ENCODE peak calls at places on chromosomes 13 and 19, in four cellular contexts. W is WTC11, J is K562, P is HepG2. A is an unnamed sample.

GRCh38 chr13:41263261-41263971 is at the start of gene MTRF1:
- DNase-seq in P (peak; percentile 69), W (peak; percentile 67), J (peak; percentile 82), A (peak; percentile 86)

GRCh38 chr13:91701975-91702374 is 303.6 kb downstream of the GPC5 start:
- DNase-seq in J (no peak), P (no peak), W (no peak), A (no peak)

GRCh38 chr13:44151474-44151873 is 222.2 kb upstream of the SERP2 start:
- DNase-seq in P (no peak), W (no peak), J (no peak), A (no peak)

GRCh38 chr13:76886005-76886291 is 257 bp downstream of the KCTD12 start:
- DNase-seq in P (no peak), J (no peak), W (no peak), A (no peak)

GRCh38 chr19:12481781-12482504 is 2.7 kb downstream of the ZNF709 start:
- DNase-seq in P (peak; percentile 38), J (no peak), W (no peak), A (no peak)

GRCh38 chr13:85313761-85314503 is 485.3 kb downstream of the SLITRK6 start:
- DNase-seq in J (no peak), W (no peak), P (no peak), A (peak; percentile 24)

GRCh38 chr13:44040754-44041100 is 161.0 kb downstream of the LACC1 start:
- DNase-seq in J (no peak), P (no peak), W (no peak), A (no peak)

GRCh38 chr13:27379694-27380596 is 44.5 kb upstream of the GTF3A start:
- DNase-seq in J (peak; percentile 66), W (peak; percentile 85), P (peak; percentile 60), A (peak; percentile 69)

GRCh38 chr19:45103200-45103624 is 10.2 kb downstream of the PPP1R37 start:
- DNase-seq in P (no peak), W (no peak), J (no peak), A (no peak)

GRCh38 chr13:102901615-102902305 is 55.9 kb downstream of the ERCC5 start:
- DNase-seq in J (no peak), P (no peak), W (no peak), A (no peak)

GRCh38 chr13:59681630-59682311 is 482.0 kb downstream of the DIAPH3 start:
- DNase-seq in J (no peak), P (no peak), W (no peak), A (no peak)

GRCh38 chr19:14978377-14978776 is 1.3 kb downstream of the SLC1A6 start:
- DNase-seq in W (no peak), P (no peak), J (no peak), A (no peak)

GRCh38 chr13:28237944-28238343 is 99.6 kb downstream of the PAN3 start:
- DNase-seq in J (no peak), P (no peak), W (no peak), A (no peak)

GRCh38 chr13:73745190-73745589 is 389.0 kb downstream of the KLF12 start:
- DNase-seq in W (no peak), J (no peak), P (no peak), A (no peak)

GRCh38 chr19:20414133-20414532 is 151.4 kb downstream of the ZNF737 start:
- DNase-seq in W (no peak), P (no peak), J (no peak), A (no peak)

GRCh38 chr19:42985588-42985987 is 40.7 kb downstream of the PSG11 start:
- DNase-seq in P (no peak), J (no peak), W (no peak), A (no peak)

GRCh38 chr19:10519421-10519820 is 2.2 kb upstream of the S1PR5 start:
- DNase-seq in W (no peak), P (no peak), J (no peak), A (no peak)

GRCh38 chr13:74466015-74466414 is 331.8 kb upstream of the KLF12 start:
- DNase-seq in W (no peak), J (no peak), P (no peak), A (no peak)

GRCh38 chr13:73336789-73337188 is 278.0 kb downstream of the KLF5 start:
- DNase-seq in W (no peak), P (peak; percentile 19), J (no peak), A (no peak)

DNA sequence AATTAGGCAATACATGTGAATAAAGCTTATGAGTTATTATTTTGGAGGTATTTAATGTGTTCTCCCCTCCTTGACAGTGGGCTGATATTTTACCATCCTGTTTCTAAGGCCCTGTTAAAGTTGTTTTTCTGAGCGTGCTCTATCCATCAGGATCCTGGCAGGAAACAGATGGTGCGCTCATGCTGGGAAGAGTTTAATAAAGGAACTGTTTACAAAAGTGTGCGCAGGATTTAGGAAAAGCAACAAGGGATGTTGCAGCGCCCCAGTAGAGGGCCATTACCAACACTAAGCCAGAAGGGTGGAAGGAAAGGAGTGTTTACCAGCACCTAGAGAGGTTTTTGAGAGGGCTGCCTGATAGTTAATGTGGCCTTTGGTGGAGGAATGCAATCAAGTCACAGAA is 374.5 kb downstream of the KCNRG start:
- DNase-seq in W (no peak), J (no peak), P (no peak), A (no peak)
- TF ChIP-seq FOXJ3 in W (no peak), J (no peak), P (no peak), A (no peak)

DNA sequence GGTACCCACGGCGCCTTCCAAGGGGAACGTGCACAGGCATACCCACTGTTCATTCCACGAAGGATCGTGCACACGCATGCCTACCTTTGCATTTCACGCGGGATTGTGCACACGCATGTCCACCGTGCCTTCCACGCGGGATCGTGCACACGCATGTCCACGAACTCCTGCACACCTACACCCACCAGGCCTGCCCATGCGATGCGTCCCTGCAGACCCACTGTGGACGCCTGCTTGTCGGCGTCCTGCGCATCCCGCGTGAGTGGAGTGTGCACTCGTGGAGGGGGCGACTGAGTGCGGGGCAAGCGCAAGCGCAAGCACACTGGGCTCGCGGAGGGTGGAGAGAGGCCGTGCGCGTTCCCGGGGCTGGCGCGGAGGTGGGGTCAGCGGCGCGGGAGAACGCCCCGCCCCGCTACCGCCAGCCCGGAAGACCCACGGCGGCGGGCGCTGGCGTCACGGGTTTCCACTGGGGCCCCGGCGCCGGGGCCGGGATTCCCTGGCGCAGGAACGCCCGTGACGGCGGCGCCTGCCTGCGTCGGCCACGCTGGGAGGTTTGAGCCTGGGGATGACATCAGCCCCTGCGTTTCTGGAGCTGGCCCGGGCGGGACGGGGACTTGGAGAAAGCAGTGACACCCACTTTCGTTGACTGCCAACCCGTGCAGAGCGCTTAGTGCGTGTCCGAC is 18.7 kb downstream of the GADD45B start:
- DNase-seq in W (no peak), J (peak; percentile 40), P (no peak), A (peak; percentile 88)
- TF ChIP-seq FOXJ3 in W (no peak), J (no peak), P (no peak), A (no peak)

DNA sequence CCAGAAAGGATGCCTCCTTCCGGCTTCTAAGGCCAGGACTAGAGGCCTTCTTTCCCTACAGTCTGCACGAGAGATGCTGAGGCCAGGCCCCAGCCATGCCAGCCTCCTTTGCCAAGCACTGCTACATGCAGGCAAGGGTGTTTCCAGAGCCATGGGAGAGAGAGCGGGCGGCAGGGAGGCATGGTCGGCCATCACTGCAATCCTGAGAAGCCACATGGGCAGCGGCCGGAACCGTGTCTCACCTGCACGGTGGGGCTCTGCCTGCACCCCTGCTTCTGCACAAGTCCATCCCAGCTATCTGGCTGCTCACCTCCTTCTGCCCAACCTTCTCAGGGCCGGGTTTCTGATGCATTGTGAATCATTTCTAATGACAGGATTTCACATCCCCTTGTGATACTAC is 35.1 kb downstream of the TSHZ3 start:
- DNase-seq in J (no peak), W (no peak), P (no peak), A (no peak)
- TF ChIP-seq FOXJ3 in J (no peak), W (no peak), P (no peak), A (no peak)

GRCh38 chr19:34154401-34154800 is 17.9 kb upstream of the LSM14A start:
- DNase-seq in J (no peak), W (no peak), P (no peak), A (no peak)

GRCh38 chr19:34151439-34151838 is 20.9 kb upstream of the LSM14A start:
- DNase-seq in J (no peak), W (no peak), P (no peak), A (no peak)

GRCh38 chr19:34150558-34150957 is 21.7 kb upstream of the LSM14A start:
- DNase-seq in P (no peak), J (no peak), W (no peak), A (peak; percentile 26)

GRCh38 chr19:34149873-34150272 is 22.4 kb upstream of the LSM14A start:
- DNase-seq in J (no peak), W (no peak), P (no peak), A (no peak)

DNA sequence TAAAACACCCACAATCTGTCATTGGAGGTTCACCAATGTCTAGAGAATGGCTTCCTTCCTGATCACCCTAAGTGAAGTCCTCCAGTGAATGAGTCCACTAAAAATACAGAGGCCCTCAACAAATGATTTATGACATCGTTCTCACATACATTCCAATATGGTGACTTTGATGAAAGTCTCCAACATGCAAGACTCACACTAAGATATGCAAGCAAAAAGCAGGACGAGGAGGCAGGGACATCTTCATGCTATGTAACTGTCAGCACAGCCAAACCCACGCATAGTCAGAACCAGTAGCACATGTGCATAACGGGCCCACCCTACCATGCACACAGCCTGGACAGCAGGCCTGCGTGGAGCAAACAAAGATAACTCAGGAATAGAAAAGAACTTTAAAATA is 16.6 kb upstream of the LSM14A start:
- DNase-seq in P (no peak), J (no peak), W (no peak), A (no peak)
- TF ChIP-seq FOXJ3 in P (no peak), J (no peak), W (no peak), A (no peak)

GRCh38 chr13:110044521-110045200 is 258.3 kb upstream of the IRS2 start:
- DNase-seq in J (no peak), P (no peak), W (no peak), A (peak; percentile 18)
- TF ChIP-seq FOXJ3 in J (no peak), P (no peak), W (no peak), A (no peak)